ENCODE peak calls at places on chromosomes 1 and 21, in four cellular contexts. Q is D721Med, Z is DND-41, D is Caco-2. W is an unnamed sample.

GRCh38 chr1:16152521-16153087 is 3.3 kb downstream of the EPHA2 start:
- DNase-seq in Q (no peak), Z (no peak), D (no peak), W (no peak)

GRCh38 chr1:7589774-7590425 is 181.2 kb upstream of the VAMP3 start:
- DNase-seq in Q (no peak), Z (no peak), D (no peak), W (no peak)

GRCh38 chr1:4056422-4056821 is 156.3 kb upstream of the C1orf174 start:
- DNase-seq in Q (no peak), Z (no peak), D (no peak), W (no peak)

GRCh38 chr1:13808729-13809131 is 108.7 kb downstream of the PRDM2 start:
- DNase-seq in Q (no peak), Z (no peak), D (no peak), W (no peak)

GRCh38 chr1:29984544-29985375 is 738.6 kb downstream of the MATN1 start:
- DNase-seq in Q (no peak), Z (no peak), D (no peak), W (no peak)

GRCh38 chr1:8818325-8818775 is 910 bp upstream of the RERE start:
- DNase-seq in Q (no peak), Z (no peak), D (no peak), W (no peak)

GRCh38 chr1:117060441-117061317 is 553 bp downstream of the TTF2 start:
- DNase-seq in Q (peak; percentile 24), Z (peak; percentile 41), D (peak; percentile 24), W (peak; percentile 39)

GRCh38 chr1:115432061-115432460 is 94.0 kb upstream of the NGF start:
- DNase-seq in Q (no peak), Z (no peak), D (no peak), W (no peak)

GRCh38 chr1:20356850-20357459 is 66.3 kb downstream of the VWA5B1 start:
- DNase-seq in Q (no peak), Z (no peak), D (no peak), W (no peak)

GRCh38 chr1:4638347-4638734 is 16.1 kb upstream of the AJAP1 start:
- DNase-seq in Q (no peak), Z (no peak), D (no peak), W (no peak)

GRCh38 chr1:21077085-21077484 is 99.6 kb downstream of the EIF4G3 start:
- DNase-seq in Q (no peak), Z (no peak), D (no peak), W (no peak)

GRCh38 chr1:115364044-115364775 is 26.2 kb upstream of the NGF start:
- DNase-seq in Q (no peak), Z (no peak), D (no peak), W (no peak)

GRCh38 chr1:119410977-119411376 is 4.0 kb upstream of the HSD3B2 start:
- DNase-seq in Q (no peak), Z (no peak), D (no peak), W (no peak)

GRCh38 chr1:223137402-223138100 is 5.5 kb downstream of the TLR5 start:
- DNase-seq in Q (no peak), Z (no peak), D (peak; percentile 35), W (no peak)

GRCh38 chr1:232628335-232629214 is 1.4 kb downstream of the SIPA1L2 start:
- DNase-seq in Q (no peak), Z (no peak), D (no peak), W (no peak)
- TF ChIP-seq CTCF in Q (peak; percentile 49), Z (peak; percentile 56), D (peak; percentile 10), W (no peak)

GRCh38 chr1:27298632-27299384 is 23.2 kb upstream of the TMEM222 start:
- DNase-seq in Q (no peak), Z (no peak), D (no peak), W (no peak)

GRCh38 chr1:27299385-27300252 is 22.3 kb upstream of the TMEM222 start:
- DNase-seq in Q (no peak), Z (no peak), D (peak; percentile 71), W (no peak)

GRCh38 chr1:27293915-27294314 is 28.0 kb upstream of the TMEM222 start:
- DNase-seq in Q (no peak), Z (no peak), D (no peak), W (no peak)

GRCh38 chr1:27297903-27298302 is 24.1 kb upstream of the TMEM222 start:
- DNase-seq in Q (no peak), Z (no peak), D (no peak), W (no peak)

DNA sequence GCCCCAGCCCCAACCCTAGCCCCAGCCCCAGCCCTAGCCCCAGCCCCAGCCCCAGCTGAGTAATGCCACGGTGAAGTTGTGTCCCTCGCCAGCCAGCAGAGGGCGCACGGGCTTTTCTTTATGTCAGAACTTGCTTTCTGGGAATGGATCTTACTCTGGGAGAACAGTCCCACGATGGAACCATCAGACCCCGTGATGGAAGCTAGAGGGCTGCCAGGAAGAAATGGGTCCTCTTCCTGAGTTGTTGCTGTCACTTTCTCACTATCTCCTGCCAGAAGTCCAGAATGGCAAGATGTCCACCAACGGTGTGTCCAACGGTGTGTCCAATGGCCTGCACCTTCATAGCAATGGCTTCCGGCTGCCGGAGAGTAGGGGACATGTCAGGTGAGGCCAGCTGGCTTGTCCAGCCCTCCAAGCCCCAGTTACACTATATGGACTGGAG is 25.2 kb upstream of the TMEM222 start:
- DNase-seq in Q (no peak), Z (peak; percentile 70), D (peak; percentile 66), W (peak; percentile 75)
- TF ChIP-seq CTCF in Q (peak; percentile 76), Z (peak; percentile 72), D (peak; percentile 45), W (peak; percentile 86)

DNA sequence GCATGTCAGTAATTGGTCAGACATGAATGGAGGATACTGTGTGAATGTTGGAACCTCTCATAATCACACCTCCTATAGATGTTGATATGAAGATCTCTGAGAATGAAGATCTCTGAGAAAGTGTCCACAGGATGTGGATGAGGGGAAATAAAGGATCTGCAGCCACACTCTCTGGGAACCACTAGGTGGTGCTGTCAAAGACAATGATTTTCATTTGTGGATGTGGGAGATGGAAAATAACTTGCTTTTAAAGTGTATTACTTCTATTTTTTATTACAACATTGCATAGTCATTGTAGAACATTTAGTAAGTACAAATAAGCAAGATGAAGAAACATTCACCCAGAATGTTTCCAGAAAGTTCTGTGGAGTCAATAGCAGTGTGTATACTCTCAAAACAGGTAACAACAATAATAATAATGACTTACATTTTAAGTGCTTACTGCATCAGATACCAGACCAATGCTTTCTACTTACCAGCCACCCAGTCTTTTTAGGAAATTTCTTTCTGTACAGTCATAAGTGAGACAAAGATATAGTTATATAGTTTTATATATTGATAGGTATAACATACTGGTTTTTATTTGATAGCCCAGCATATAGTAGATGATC is 128.2 kb downstream of the ATG4C start:
- DNase-seq in Q (no peak), Z (peak; percentile 7), D (no peak), W (peak; percentile 14)
- TF ChIP-seq CTCF in Q (peak; percentile 57), Z (peak; percentile 77), D (peak; percentile 31), W (peak; percentile 75)

DNA sequence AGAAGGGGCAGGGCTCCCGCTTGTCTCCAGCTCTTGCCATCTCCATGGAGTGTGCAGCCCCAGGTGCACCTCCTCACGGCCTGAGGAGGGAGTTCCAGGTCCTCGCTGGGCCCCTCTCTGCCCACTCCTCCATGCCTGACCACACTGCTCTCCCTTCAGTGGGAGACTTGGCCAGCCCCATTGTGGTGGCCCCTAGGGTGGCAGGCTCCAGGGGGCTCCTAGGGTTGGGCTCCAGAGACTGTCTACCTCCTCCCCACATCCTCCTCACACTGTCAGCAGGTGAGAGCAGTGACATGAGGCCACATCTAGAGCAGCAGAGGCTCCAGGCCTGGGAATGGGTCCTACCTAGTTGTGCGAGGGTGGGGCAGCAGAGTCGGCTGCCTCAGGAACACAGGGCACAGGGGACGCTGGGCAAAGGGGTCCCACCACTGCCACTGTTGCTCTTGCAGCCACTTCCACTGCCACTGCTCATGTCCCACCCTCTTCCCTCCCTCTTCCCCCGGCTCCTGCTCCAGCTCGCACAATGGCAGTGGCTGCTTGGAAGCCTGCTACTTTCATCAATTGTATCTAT is 514.8 kb downstream of the MRPL39 start:
- DNase-seq in Q (no peak), Z (no peak), D (no peak), W (no peak)
- TF ChIP-seq CTCF in Q (no peak), Z (no peak), D (no peak), W (no peak)